ENCODE peak calls at places on chromosomes 11 and 22, in seven cellular contexts. One of them, this sample, is unnamed.

GRCh38 chr22:20956258-20957117 is 10.6 kb upstream of the AIFM3 start:
- DNase-seq in cardiac muscle cell: no peak
- DNase-seq in choroid plexus epithelial cell: no peak
- DNase-seq in MCF 10A: peak; percentile 77
- DNase-seq in IMR-90: peak; percentile 25
- DNase-seq in PC-9: peak; percentile 82
- DNase-seq in dorsolateral prefrontal cortex: no peak
- DNase-seq in this sample: peak; percentile 36

GRCh38 chr22:17999851-18000250 is 24.5 kb downstream of the MICAL3 start:
- DNase-seq in dorsolateral prefrontal cortex: no peak
- DNase-seq in cardiac muscle cell: no peak
- DNase-seq in choroid plexus epithelial cell: no peak
- DNase-seq in PC-9: no peak
- DNase-seq in IMR-90: no peak
- DNase-seq in MCF 10A: peak; percentile 22
- DNase-seq in this sample: no peak

GRCh38 chr22:38292694-38293093 is 19.9 kb upstream of the TMEM184B start:
- DNase-seq in dorsolateral prefrontal cortex: no peak
- DNase-seq in choroid plexus epithelial cell: peak; percentile 93
- DNase-seq in cardiac muscle cell: no peak
- DNase-seq in IMR-90: no peak
- DNase-seq in MCF 10A: no peak
- DNase-seq in PC-9: peak; percentile 73
- DNase-seq in this sample: peak; percentile 51

GRCh38 chr11:8906629-8907028 is 4.4 kb upstream of the AKIP1 start:
- DNase-seq in cardiac muscle cell: no peak
- DNase-seq in dorsolateral prefrontal cortex: no peak
- DNase-seq in IMR-90: peak; percentile 84
- DNase-seq in MCF 10A: peak; percentile 84
- DNase-seq in choroid plexus epithelial cell: peak; percentile 72
- DNase-seq in PC-9: peak; percentile 91
- DNase-seq in this sample: peak; percentile 80

GRCh38 chr11:92457250-92457649 is 232.6 kb downstream of the FAT3 start:
- DNase-seq in cardiac muscle cell: no peak
- DNase-seq in IMR-90: peak; percentile 31
- DNase-seq in dorsolateral prefrontal cortex: no peak
- DNase-seq in MCF 10A: peak; percentile 68
- DNase-seq in choroid plexus epithelial cell: peak; percentile 4
- DNase-seq in PC-9: no peak
- DNase-seq in this sample: no peak

GRCh38 chr11:76654310-76654851 is 16.2 kb downstream of the LRRC32 start:
- DNase-seq in dorsolateral prefrontal cortex: no peak
- DNase-seq in choroid plexus epithelial cell: peak; percentile 80
- DNase-seq in MCF 10A: no peak
- DNase-seq in IMR-90: peak; percentile 97
- DNase-seq in PC-9: no peak
- DNase-seq in cardiac muscle cell: no peak
- DNase-seq in this sample: peak; percentile 78

GRCh38 chr11:15101072-15101701 is 13.5 kb upstream of the INSC start:
- DNase-seq in dorsolateral prefrontal cortex: peak; percentile 79
- DNase-seq in IMR-90: peak; percentile 73
- DNase-seq in choroid plexus epithelial cell: peak; percentile 86
- DNase-seq in MCF 10A: peak; percentile 80
- DNase-seq in cardiac muscle cell: peak; percentile 78
- DNase-seq in PC-9: no peak
- DNase-seq in this sample: peak; percentile 92

GRCh38 chr11:65556470-65557279 is 1.5 kb downstream of the LTBP3 start:
- DNase-seq in MCF 10A: peak; percentile 44
- DNase-seq in choroid plexus epithelial cell: no peak
- DNase-seq in IMR-90: no peak
- DNase-seq in PC-9: no peak
- DNase-seq in dorsolateral prefrontal cortex: no peak
- DNase-seq in cardiac muscle cell: no peak
- DNase-seq in this sample: no peak

GRCh38 chr11:965206-965775 is 39.6 kb downstream of the AP2A2 start:
- DNase-seq in dorsolateral prefrontal cortex: no peak
- DNase-seq in IMR-90: no peak
- DNase-seq in MCF 10A: no peak
- DNase-seq in cardiac muscle cell: no peak
- DNase-seq in PC-9: no peak
- DNase-seq in choroid plexus epithelial cell: no peak
- DNase-seq in this sample: no peak

GRCh38 chr22:44537016-44537936 is 39.2 kb upstream of the RTL6 start:
- DNase-seq in cardiac muscle cell: no peak
- DNase-seq in PC-9: no peak
- DNase-seq in dorsolateral prefrontal cortex: peak; percentile 25
- DNase-seq in choroid plexus epithelial cell: no peak
- DNase-seq in MCF 10A: no peak
- DNase-seq in IMR-90: no peak
- DNase-seq in this sample: no peak

GRCh38 chr11:87369888-87370287 is 332.2 kb downstream of the TMEM135 start:
- DNase-seq in cardiac muscle cell: no peak
- DNase-seq in choroid plexus epithelial cell: no peak
- DNase-seq in IMR-90: no peak
- DNase-seq in dorsolateral prefrontal cortex: no peak
- DNase-seq in MCF 10A: no peak
- DNase-seq in PC-9: no peak
- DNase-seq in this sample: no peak

GRCh38 chr11:35515224-35515623 is 10.2 kb downstream of the PAMR1 start:
- DNase-seq in MCF 10A: peak; percentile 68
- DNase-seq in IMR-90: peak; percentile 94
- DNase-seq in dorsolateral prefrontal cortex: no peak
- DNase-seq in PC-9: peak; percentile 25
- DNase-seq in choroid plexus epithelial cell: peak; percentile 87
- DNase-seq in cardiac muscle cell: no peak
- DNase-seq in this sample: peak; percentile 81

GRCh38 chr22:20211997-20212753 is 55.9 kb downstream of the RTN4R start:
- DNase-seq in dorsolateral prefrontal cortex: peak; percentile 70
- DNase-seq in IMR-90: peak; percentile 7
- DNase-seq in PC-9: no peak
- DNase-seq in choroid plexus epithelial cell: peak; percentile 23
- DNase-seq in cardiac muscle cell: no peak
- DNase-seq in MCF 10A: peak; percentile 58
- DNase-seq in this sample: no peak

GRCh38 chr11:59154585-59154984 is 11.9 kb downstream of the FAM111A start:
- DNase-seq in cardiac muscle cell: no peak
- DNase-seq in choroid plexus epithelial cell: no peak
- DNase-seq in MCF 10A: no peak
- DNase-seq in PC-9: no peak
- DNase-seq in dorsolateral prefrontal cortex: no peak
- DNase-seq in IMR-90: peak; percentile 26
- DNase-seq in this sample: no peak
- TF ChIP-seq CTCF in cardiac muscle cell: no peak
- TF ChIP-seq CTCF in choroid plexus epithelial cell: no peak
- TF ChIP-seq CTCF in MCF 10A: no peak
- TF ChIP-seq CTCF in PC-9: no peak
- TF ChIP-seq CTCF in dorsolateral prefrontal cortex: no peak
- TF ChIP-seq CTCF in IMR-90: no peak
- TF ChIP-seq CTCF in this sample: no peak

GRCh38 chr11:93542753-93543246 is 391 bp downstream of the SMCO4 start:
- DNase-seq in IMR-90: no peak
- DNase-seq in choroid plexus epithelial cell: no peak
- DNase-seq in PC-9: no peak
- DNase-seq in cardiac muscle cell: no peak
- DNase-seq in dorsolateral prefrontal cortex: peak; percentile 59
- DNase-seq in MCF 10A: peak; percentile 3
- DNase-seq in this sample: no peak

GRCh38 chr11:93545566-93545965 is 2.4 kb upstream of the SMCO4 start:
- DNase-seq in dorsolateral prefrontal cortex: no peak
- DNase-seq in PC-9: no peak
- DNase-seq in choroid plexus epithelial cell: no peak
- DNase-seq in MCF 10A: no peak
- DNase-seq in cardiac muscle cell: no peak
- DNase-seq in IMR-90: no peak
- DNase-seq in this sample: no peak

GRCh38 chr11:93541154-93541553 is 2.0 kb downstream of the SMCO4 start:
- DNase-seq in choroid plexus epithelial cell: no peak
- DNase-seq in cardiac muscle cell: no peak
- DNase-seq in IMR-90: no peak
- DNase-seq in dorsolateral prefrontal cortex: no peak
- DNase-seq in PC-9: no peak
- DNase-seq in MCF 10A: no peak
- DNase-seq in this sample: no peak

GRCh38 chr11:93541884-93542752 is 1.1 kb downstream of the SMCO4 start:
- DNase-seq in dorsolateral prefrontal cortex: peak; percentile 61
- DNase-seq in MCF 10A: peak; percentile 66
- DNase-seq in choroid plexus epithelial cell: peak; percentile 66
- DNase-seq in cardiac muscle cell: peak; percentile 57
- DNase-seq in IMR-90: peak; percentile 77
- DNase-seq in PC-9: peak; percentile 75
- DNase-seq in this sample: peak; percentile 68

GRCh38 chr11:93543292-93543977 is at the start of gene SMCO4:
- DNase-seq in dorsolateral prefrontal cortex: peak; percentile 87
- DNase-seq in PC-9: peak; percentile 68
- DNase-seq in choroid plexus epithelial cell: peak; percentile 74
- DNase-seq in MCF 10A: peak; percentile 79
- DNase-seq in cardiac muscle cell: peak; percentile 93
- DNase-seq in IMR-90: peak; percentile 66
- DNase-seq in this sample: peak; percentile 92
- TF ChIP-seq CTCF in dorsolateral prefrontal cortex: peak; percentile 66
- TF ChIP-seq CTCF in PC-9: peak; percentile 70
- TF ChIP-seq CTCF in choroid plexus epithelial cell: peak; percentile 59
- TF ChIP-seq CTCF in MCF 10A: peak; percentile 78
- TF ChIP-seq CTCF in cardiac muscle cell: peak; percentile 59
- TF ChIP-seq CTCF in IMR-90: peak; percentile 85
- TF ChIP-seq CTCF in this sample: peak; percentile 62

DNA sequence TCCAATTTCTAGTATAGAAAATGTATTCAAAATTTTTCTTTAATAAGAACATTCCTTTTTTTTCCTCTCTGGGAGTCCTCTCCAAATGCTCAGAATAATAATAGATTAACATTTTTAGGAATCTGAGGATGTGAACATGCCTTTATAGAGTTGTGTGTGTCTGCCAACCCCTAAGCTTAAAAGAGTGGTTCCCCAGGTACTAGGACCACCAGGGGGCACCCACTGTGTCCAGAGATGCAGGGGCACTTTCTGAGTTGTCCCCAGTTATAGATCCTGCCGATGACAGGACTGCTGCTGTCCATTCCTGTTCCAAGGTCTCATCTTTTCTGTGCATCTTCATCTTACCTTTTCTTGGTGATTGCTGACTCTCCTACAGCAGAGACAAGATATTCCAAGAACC is 27.0 kb upstream of the MICAL2 start:
- DNase-seq in cardiac muscle cell: no peak
- DNase-seq in MCF 10A: no peak
- DNase-seq in dorsolateral prefrontal cortex: no peak
- DNase-seq in choroid plexus epithelial cell: no peak
- DNase-seq in PC-9: no peak
- DNase-seq in IMR-90: no peak
- DNase-seq in this sample: no peak
- TF ChIP-seq CTCF in cardiac muscle cell: peak; percentile 4
- TF ChIP-seq CTCF in MCF 10A: no peak
- TF ChIP-seq CTCF in dorsolateral prefrontal cortex: no peak
- TF ChIP-seq CTCF in choroid plexus epithelial cell: peak; percentile 31
- TF ChIP-seq CTCF in PC-9: no peak
- TF ChIP-seq CTCF in IMR-90: peak; percentile 14
- TF ChIP-seq CTCF in this sample: no peak

DNA sequence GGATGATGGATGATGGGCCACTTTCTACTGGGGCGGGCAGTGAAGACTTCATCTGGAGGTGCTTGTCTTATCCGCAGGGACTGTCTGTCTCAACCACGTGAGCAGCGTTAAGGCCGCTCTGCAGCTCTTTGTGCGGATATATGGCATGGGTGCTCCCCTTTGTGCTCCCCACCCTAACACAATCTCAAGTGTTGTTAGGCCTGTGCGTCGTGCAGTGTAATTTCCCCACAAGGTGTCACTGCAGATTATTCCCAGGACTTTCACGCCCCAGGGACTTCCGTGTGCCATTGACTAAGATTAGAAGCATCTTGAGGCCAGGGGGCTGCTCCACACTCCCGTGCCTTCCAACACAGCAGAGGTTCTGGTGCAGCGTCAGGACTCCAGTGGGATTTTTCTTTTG is 65.3 kb downstream of the TBC1D22A start:
- DNase-seq in IMR-90: no peak
- DNase-seq in MCF 10A: no peak
- DNase-seq in cardiac muscle cell: no peak
- DNase-seq in PC-9: no peak
- DNase-seq in choroid plexus epithelial cell: no peak
- DNase-seq in dorsolateral prefrontal cortex: no peak
- DNase-seq in this sample: no peak
- TF ChIP-seq CTCF in IMR-90: no peak
- TF ChIP-seq CTCF in MCF 10A: peak; percentile 6
- TF ChIP-seq CTCF in cardiac muscle cell: no peak
- TF ChIP-seq CTCF in PC-9: no peak
- TF ChIP-seq CTCF in choroid plexus epithelial cell: no peak
- TF ChIP-seq CTCF in dorsolateral prefrontal cortex: no peak
- TF ChIP-seq CTCF in this sample: no peak

DNA sequence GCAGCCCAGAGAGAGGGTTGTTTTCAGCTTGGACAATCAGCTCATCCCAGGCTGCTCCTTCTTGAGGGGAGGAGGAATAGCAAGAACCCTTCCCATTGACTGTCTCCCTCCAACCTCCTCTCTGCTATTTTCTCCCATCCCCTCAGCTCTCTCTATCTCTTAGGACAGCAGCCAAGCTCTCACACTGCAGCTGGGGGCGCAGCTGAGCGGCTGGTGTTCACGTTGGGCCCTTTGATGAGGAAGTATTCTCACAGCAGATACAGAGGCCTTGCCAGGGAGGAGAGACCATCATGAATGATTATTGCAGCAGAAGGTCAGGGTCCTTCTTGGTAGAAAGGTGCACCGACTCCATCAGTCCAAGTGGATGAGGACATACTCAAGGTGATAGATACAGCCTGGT is 26.5 kb upstream of the CADM1 start:
- DNase-seq in MCF 10A: no peak
- DNase-seq in choroid plexus epithelial cell: no peak
- DNase-seq in cardiac muscle cell: peak; percentile 40
- DNase-seq in dorsolateral prefrontal cortex: no peak
- DNase-seq in IMR-90: no peak
- DNase-seq in PC-9: no peak
- DNase-seq in this sample: no peak
- TF ChIP-seq CTCF in MCF 10A: no peak
- TF ChIP-seq CTCF in choroid plexus epithelial cell: no peak
- TF ChIP-seq CTCF in cardiac muscle cell: no peak
- TF ChIP-seq CTCF in dorsolateral prefrontal cortex: no peak
- TF ChIP-seq CTCF in IMR-90: peak; percentile 8
- TF ChIP-seq CTCF in PC-9: no peak
- TF ChIP-seq CTCF in this sample: no peak

This sample was measured in foreskin fibroblast.